ENCODE peak calls at places on chromosomes 16 and 17, in nine cellular contexts. E, M, A, P, Y, T, H, J and W are unnamed samples. For H3K27me3, the result is how much of the 10 kb centered on the place peaks cover.

GRCh38 chr17:51169340-51169739 is 3.1 kb downstream of the NME2 start:
- DNase-seq in Y (no peak), J (no peak), E (no peak), P (no peak), M (no peak), A (no peak), H (no peak), T (no peak), W (no peak)

GRCh38 chr16:53829186-53829747 is 125.3 kb downstream of the FTO start:
- DNase-seq in E (no peak), M (no peak), T (no peak), J (no peak), A (no peak), Y (no peak), H (no peak), P (no peak), W (no peak)

GRCh38 chr17:75783069-75783783 is 1.4 kb upstream of the UNK start:
- DNase-seq in E (no peak), M (peak), Y (peak), A (peak), P (peak), H (no peak), J (peak), T (no peak), W (no peak)

GRCh38 chr17:77325826-77326581 is 185.2 kb downstream of the SEC14L1 start:
- DNase-seq in Y (no peak), P (no peak), A (no peak), M (no peak), H (peak), T (peak), J (no peak), E (peak), W (no peak)

GRCh38 chr17:43367588-43368242 is 31.1 kb upstream of the ARL4D start:
- DNase-seq in H (no peak), M (no peak), Y (peak), P (peak), J (peak), T (no peak), E (no peak), A (peak), W (no peak)

GRCh38 chr17:66747561-66748275 is 87.2 kb upstream of the CACNG5 start:
- DNase-seq in P (no peak), A (no peak), E (peak), T (no peak), Y (no peak), M (no peak), H (no peak), J (no peak), W (no peak)

GRCh38 chr16:17832738-17833137 is 362.0 kb upstream of the XYLT1 start:
- DNase-seq in A (no peak), J (no peak), M (no peak), Y (no peak), T (no peak), E (no peak), P (no peak), H (no peak), W (no peak)

GRCh38 chr17:19275457-19276082 is 38.4 kb downstream of the EPN2 start:
- DNase-seq in T (peak), M (no peak), H (no peak), E (no peak), J (no peak), A (no peak), Y (no peak), P (no peak), W (no peak)

GRCh38 chr17:6996256-6997111 is 635 bp downstream of the ALOX12 start:
- DNase-seq in T (no peak), A (no peak), J (no peak), M (no peak), Y (no peak), E (no peak), H (no peak), P (peak), W (no peak)

GRCh38 chr17:57928898-57929297 is 26.3 kb downstream of the CUEDC1 start:
- DNase-seq in P (no peak), A (no peak), Y (no peak), M (no peak), E (no peak), T (no peak), H (no peak), J (no peak), W (no peak)

GRCh38 chr17:17391575-17392370 is 85.0 kb upstream of the MED9 start:
- DNase-seq in A (no peak), T (no peak), E (no peak), P (peak), Y (no peak), J (no peak), H (no peak), M (no peak), W (no peak)

GRCh38 chr17:43021739-43022512 is at the start of gene VAT1:
- DNase-seq in A (peak), H (peak), E (peak), J (peak), T (peak), Y (peak), M (peak), P (peak), W (peak)

GRCh38 chr16:89749637-89750036 is 28.3 kb downstream of the ZNF276 start:
- DNase-seq in Y (peak), P (no peak), A (no peak), M (no peak), E (no peak), J (no peak), T (peak), H (peak), W (no peak)

GRCh38 chr16:2194852-2195315 is 1.5 kb downstream of the CASKIN1 start:
- DNase-seq in Y (peak), T (no peak), M (peak), A (peak), H (peak), J (peak), E (no peak), P (peak), W (peak)

GRCh38 chr17:81667754-81668153 is 1.2 kb downstream of the CCDC137 start:
- DNase-seq in P (peak), M (no peak), T (no peak), J (peak), Y (peak), H (no peak), E (no peak), A (no peak), W (peak)

GRCh38 chr17:45363498-45363897 is 46.7 kb upstream of the MAP3K14 start:
- DNase-seq in H (no peak), Y (no peak), P (no peak), J (no peak), E (peak), A (no peak), T (peak), M (no peak), W (no peak)

GRCh38 chr16:81457326-81458133 is 12.9 kb downstream of the CMIP start:
- DNase-seq in H (no peak), T (no peak), P (no peak), E (no peak), A (peak), Y (no peak), M (peak), J (no peak), W (no peak)

GRCh38 chr16:3949946-3950342 is 69.4 kb upstream of the CREBBP start:
- DNase-seq in A (no peak), T (no peak), H (no peak), E (no peak), J (no peak), M (no peak), Y (no peak), P (no peak), W (no peak)

GRCh38 chr16:74700206-74701040 is at the start of gene MLKL:
- DNase-seq in P (peak), T (peak), E (peak), A (peak), M (peak), H (peak), J (peak), Y (peak), W (peak)

GRCh38 chr17:64130559-64131001 is 636 bp upstream of the ERN1 start:
- DNase-seq in P (no peak), Y (no peak), J (no peak), T (no peak), M (peak), A (no peak), H (no peak), E (peak), W (no peak)

GRCh38 chr17:30326816-30327215 is 7.0 kb downstream of the TMIGD1 start:
- DNase-seq in A (no peak), H (no peak), E (no peak), T (no peak), J (no peak), M (no peak), Y (no peak), P (no peak), W (no peak)

GRCh38 chr16:61929801-61930200 is 106.4 kb downstream of the CDH8 start:
- DNase-seq in J (no peak), M (no peak), E (no peak), H (no peak), A (no peak), Y (no peak), P (no peak), T (no peak), W (no peak)

DNA sequence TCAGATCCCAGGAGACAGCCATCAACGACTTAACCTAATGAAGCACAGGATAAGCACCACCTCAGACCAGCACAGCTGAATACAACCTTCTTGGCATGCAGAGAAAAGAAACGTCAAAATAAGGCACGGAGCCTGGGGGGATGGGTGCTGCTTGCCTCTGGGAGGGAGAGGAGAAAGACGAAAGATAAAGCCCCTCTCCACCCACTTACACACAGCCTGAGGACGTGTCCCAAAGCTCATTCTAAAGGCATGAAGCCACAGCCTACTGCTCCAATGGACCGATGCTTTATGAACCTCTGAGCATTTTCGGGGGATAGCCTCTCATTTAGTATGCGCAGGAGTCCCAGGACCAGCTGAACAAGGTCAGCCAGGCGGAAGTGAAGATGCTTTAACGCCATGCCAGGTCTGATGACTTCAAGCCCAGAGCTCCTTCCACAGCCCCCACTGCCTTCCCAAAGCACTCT is 31.1 kb downstream of the ST3GAL2 start:
- DNase-seq in E (no peak), M (no peak), A (no peak), Y (no peak), T (no peak), P (peak), J (no peak), H (no peak), W (no peak)
- TF ChIP-seq POLR2AphosphoS5 in E (no peak), M (no peak), A (no peak), Y (no peak), T (no peak), P (no peak), J (no peak), H (no peak), W (no peak)

DNA sequence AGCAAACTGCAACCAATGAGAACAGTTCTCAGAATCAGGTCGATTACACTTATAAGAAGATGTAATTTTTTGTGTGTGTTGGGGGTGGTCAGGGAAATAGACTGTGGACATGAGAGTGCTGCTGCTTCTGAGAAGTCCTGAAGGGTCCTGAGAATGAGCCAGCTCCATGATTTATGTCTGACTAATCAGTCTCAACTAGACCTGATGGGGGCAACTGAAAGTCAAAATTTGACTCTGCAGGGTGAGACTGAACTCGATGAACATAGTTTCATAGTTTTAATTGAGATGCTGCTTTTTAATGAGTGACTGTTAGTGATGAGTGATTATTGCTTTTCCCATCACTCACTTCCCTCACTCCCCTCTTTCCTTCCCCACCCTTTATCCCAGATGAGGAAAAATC is 37.3 kb downstream of the SMARCE1 start:
- DNase-seq in M (no peak), T (no peak), P (no peak), H (no peak), A (no peak), J (no peak), Y (no peak), E (no peak), W (no peak)
- H3K27me3 ChIP-seq in M (under half), T (under half), P (under half), H (under half), A (under half), J (under half), Y (under half), E (under half), W (under half)

GRCh38 chr17:79552824-79553223 is 58.0 kb downstream of the RBFOX3 start:
- DNase-seq in E (no peak), T (no peak), M (no peak), Y (no peak), H (no peak), A (no peak), P (no peak), J (no peak), W (no peak)
- TF ChIP-seq POLR2AphosphoS5 in E (no peak), T (no peak), M (no peak), Y (no peak), H (no peak), A (no peak), P (no peak), J (no peak), W (no peak)

GRCh38 chr16:72162105-72162680 is 9.8 kb downstream of the PMFBP1 start:
- DNase-seq in A (no peak), P (peak), Y (no peak), M (no peak), H (no peak), E (no peak), T (no peak), J (no peak), W (no peak)
- H3K27me3 ChIP-seq in A (under half), P (under half), Y (under half), M (under half), H (under half), E (under half), T (under half), J (under half), W (under half)